ENCODE peak calls at places on chromosomes 5 and 9, in four cellular contexts. G is tibial artery, Y is Peyer's patch, X is prostate gland. H is an unnamed sample.

GRCh38 chr9:35617548-35617947 is 665 bp downstream of the CD72 start:
- DNase-seq in X (no peak), G (no peak), Y (no peak), H (no peak)

GRCh38 chr5:66540078-66540477 is 56.1 kb upstream of the MAST4 start:
- DNase-seq in G (no peak), X (no peak), Y (no peak), H (no peak)

GRCh38 chr5:103272377-103272776 is 13.8 kb downstream of the MACIR start:
- DNase-seq in X (no peak), Y (no peak), G (no peak), H (no peak)

GRCh38 chr5:115657883-115658233 is 32.0 kb upstream of the TMED7 start:
- DNase-seq in X (no peak), G (no peak), Y (no peak), H (no peak)

GRCh38 chr5:55160493-55161209 is 680 bp downstream of the GPX8 start:
- DNase-seq in Y (no peak), X (peak; percentile 37), G (peak; percentile 88), H (peak; percentile 93)

GRCh38 chr9:76757274-76757673 is 7.0 kb upstream of the PCA3 start:
- DNase-seq in X (no peak), G (no peak), Y (no peak), H (no peak)

GRCh38 chr9:121686930-121687541 is 35.6 kb downstream of the DAB2IP start:
- DNase-seq in G (peak; percentile 87), X (peak; percentile 74), Y (peak; percentile 86), H (peak; percentile 73)

GRCh38 chr9:110531776-110532175 is 47.8 kb downstream of the SVEP1 start:
- DNase-seq in G (no peak), Y (no peak), X (no peak), H (no peak)

GRCh38 chr5:54707841-54708240 is 190.3 kb downstream of the SNX18 start:
- DNase-seq in X (no peak), G (no peak), Y (no peak), H (no peak)

GRCh38 chr5:102807878-102808502 is 52.9 kb downstream of the PAM start:
- DNase-seq in X (no peak), Y (no peak), G (no peak), H (peak; percentile 95)

GRCh38 chr5:142521706-142522105 is 164.2 kb downstream of the FGF1 start:
- DNase-seq in X (no peak), Y (no peak), G (no peak), H (no peak)

GRCh38 chr5:107500840-107501239 is 169.9 kb downstream of the EFNA5 start:
- DNase-seq in X (no peak), Y (no peak), G (no peak), H (no peak)

GRCh38 chr9:134220311-134220710 is 55.9 kb upstream of the RNU6ATAC start:
- DNase-seq in G (no peak), X (no peak), Y (no peak), H (no peak)

GRCh38 chr5:169226904-169227303 is 74.0 kb downstream of the SLIT3 start:
- DNase-seq in G (no peak), X (no peak), Y (no peak), H (no peak)

GRCh38 chr5:96247097-96247675 is 185.9 kb downstream of the PCSK1 start:
- DNase-seq in G (peak; percentile 89), X (peak; percentile 84), Y (no peak), H (no peak)

GRCh38 chr5:108061941-108062340 is 320.0 kb downstream of the FBXL17 start:
- DNase-seq in G (no peak), X (no peak), Y (no peak), H (peak; percentile 35)

GRCh38 chr9:127919253-127919815 is 2.5 kb upstream of the ST6GALNAC4 start:
- DNase-seq in Y (peak; percentile 84), G (peak; percentile 97), X (peak; percentile 30), H (no peak)

GRCh38 chr9:106888992-106889631 is 26.1 kb downstream of the ZNF462 start:
- DNase-seq in Y (no peak), X (no peak), G (no peak), H (no peak)

GRCh38 chr5:136016945-136017530 is 11.8 kb upstream of the TGFBI start:
- DNase-seq in X (no peak), Y (no peak), G (no peak), H (peak; percentile 89)

GRCh38 chr9:34651876-34652602 is at the start of gene IL11RA:
- DNase-seq in Y (peak; percentile 95), G (peak; percentile 97), X (peak; percentile 80), H (no peak)

GRCh38 chr9:91102269-91102668 is 259.4 kb downstream of the AUH start:
- DNase-seq in X (no peak), G (no peak), Y (no peak), H (no peak)

GRCh38 chr5:76065258-76065657 is 17.9 kb upstream of the SV2C start:
- DNase-seq in G (no peak), Y (no peak), X (no peak), H (no peak)

GRCh38 chr9:69004836-69005235 is 9.1 kb downstream of the PRKACG start:
- DNase-seq in Y (no peak), X (no peak), G (no peak), H (no peak)

GRCh38 chr5:135392256-135392655 is 6.8 kb downstream of the MACROH2A1 start:
- DNase-seq in X (no peak), G (no peak), Y (no peak), H (no peak)

GRCh38 chr9:14902561-14902960 is 7.7 kb downstream of the FREM1 start:
- DNase-seq in Y (no peak), G (no peak), X (no peak), H (peak; percentile 75)

GRCh38 chr5:98108497-98108896 is 665.0 kb upstream of the RGMB start:
- DNase-seq in G (no peak), X (no peak), Y (no peak), H (no peak)

GRCh38 chr5:57665146-57665936 is 182.7 kb upstream of the ACTBL2 start:
- DNase-seq in G (no peak), X (no peak), Y (no peak), H (no peak)

GRCh38 chr9:75002422-75003023 is 25.6 kb downstream of the CARNMT1 start:
- DNase-seq in G (no peak), Y (no peak), X (no peak), H (no peak)

GRCh38 chr5:159650803-159651202 is 265.5 kb upstream of the ADRA1B start:
- DNase-seq in Y (no peak), G (no peak), X (no peak), H (no peak)

GRCh38 chr9:115614326-115614725 is 496.4 kb upstream of the TNC start:
- DNase-seq in X (no peak), G (no peak), Y (no peak), H (no peak)

GRCh38 chr5:166979576-166979975 is 1311.9 kb upstream of the WWC1 start:
- DNase-seq in G (no peak), X (no peak), Y (no peak), H (no peak)
- H3K27ac ChIP-seq in G (no peak overlapping the region), X (no peak overlapping the region), Y (no peak overlapping the region), H (no peak overlapping the region)

GRCh38 chr5:140236896-140237598 is 62.1 kb downstream of the CYSTM1 start:
- DNase-seq in G (no peak), Y (no peak), X (peak; percentile 62), H (no peak)

GRCh38 chr5:140240987-140241706 is 61.8 kb downstream of the PFDN1 start:
- DNase-seq in Y (peak; percentile 81), X (peak; percentile 87), G (peak; percentile 94), H (peak; percentile 96)

GRCh38 chr5:140239461-140239860 is 63.4 kb downstream of the PFDN1 start:
- DNase-seq in G (no peak), Y (no peak), X (no peak), H (no peak)

GRCh38 chr5:140239939-140240700 is 62.8 kb downstream of the PFDN1 start:
- DNase-seq in Y (peak; percentile 72), G (peak; percentile 78), X (no peak), H (peak; percentile 80)

GRCh38 chr5:140238756-140239155 is 63.8 kb downstream of the CYSTM1 start:
- DNase-seq in Y (no peak), X (no peak), G (no peak), H (no peak)
- H3K4me1 ChIP-seq in Y (peaks cover 7% of the 10 kb centered on the region), X (peaks cover 4% of the 10 kb centered on the region), G (peaks cover 25% of the 10 kb centered on the region), H (peaks cover 20% of the 10 kb centered on the region)

DNA sequence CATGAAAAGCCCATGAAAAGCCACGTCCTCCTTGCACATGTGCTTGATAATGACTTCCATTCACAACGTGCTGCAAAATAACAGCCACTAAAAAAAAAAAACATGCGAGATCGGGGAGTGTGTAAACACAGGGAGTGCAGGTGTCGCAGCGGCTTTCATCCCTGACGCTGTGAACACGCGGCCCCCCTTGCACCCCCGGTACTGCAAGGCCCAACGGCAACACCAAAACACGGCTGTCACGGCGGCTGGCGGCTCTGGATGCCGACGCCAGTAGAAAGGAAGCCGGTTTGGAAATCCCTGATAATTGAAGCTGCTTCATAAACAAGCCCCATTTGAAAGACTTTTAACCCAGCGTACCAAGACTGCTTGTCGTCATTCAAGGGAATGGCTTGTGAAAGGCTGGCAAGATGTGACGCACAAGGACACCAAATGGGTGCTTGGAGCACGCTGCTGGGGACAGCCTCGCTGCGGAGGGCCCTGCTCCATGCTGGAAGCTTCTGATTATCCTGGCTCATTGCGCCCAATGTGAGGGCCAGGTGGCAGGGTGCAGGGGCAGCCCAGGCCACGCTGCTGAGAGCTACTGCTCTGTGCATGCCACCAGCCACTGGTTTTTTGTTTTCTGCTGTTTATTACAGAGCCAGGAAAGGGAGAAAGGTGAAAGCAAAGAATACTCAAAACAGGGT is 63.0 kb downstream of the GTF3C4 start:
- DNase-seq in X (no peak), Y (no peak), G (no peak), H (no peak)
- H3K27ac ChIP-seq in X (no peak overlapping the region), Y (no peak overlapping the region), G (no peak overlapping the region), H (no peak overlapping the region)

DNA sequence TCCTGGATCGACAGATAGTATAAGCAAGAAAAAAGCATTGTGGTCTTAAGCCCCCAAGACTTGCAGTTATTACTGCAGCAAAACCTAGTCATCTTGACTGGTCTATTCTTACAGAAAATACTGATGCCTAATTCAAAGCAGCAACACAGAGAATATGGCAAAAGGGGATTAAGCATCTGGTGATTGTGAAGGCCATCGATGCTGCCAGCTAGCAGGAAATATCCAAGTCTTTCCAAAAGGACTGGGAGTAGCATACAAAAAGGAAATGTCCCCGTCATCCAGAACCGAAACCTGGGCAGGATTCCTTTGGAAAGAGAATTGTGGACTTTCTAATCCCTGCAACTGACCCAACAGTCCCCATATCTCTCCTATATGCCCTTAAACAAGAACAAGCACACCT is 132.2 kb downstream of the SLF1 start:
- DNase-seq in Y (no peak), G (no peak), X (no peak), H (no peak)
- H3K4me1 ChIP-seq in Y (no peaks in the 10 kb centered on the region), G (no peaks in the 10 kb centered on the region), X (no peaks in the 10 kb centered on the region), H (no peaks in the 10 kb centered on the region)

H was measured in A673.